ENCODE peak calls at places on chromosomes 12 and 14, in six cellular contexts. L, R, X, V, Q and U are unnamed samples.

GRCh38 chr12:1915082-1915968 is 3.1 kb downstream of the CACNA2D4 start:
- DNase-seq in L (peak; percentile 19), R (peak; percentile 61), X (no peak), V (no peak), Q (no peak), U (peak; percentile 33)

GRCh38 chr12:7068240-7068993 is 7.9 kb downstream of the C1S start:
- DNase-seq in L (no peak), R (no peak), X (no peak), V (no peak), Q (no peak), U (no peak)

GRCh38 chr12:49946086-49946485 is 4.5 kb upstream of the AQP2 start:
- DNase-seq in L (no peak), R (no peak), X (no peak), V (no peak), Q (no peak), U (no peak)

GRCh38 chr14:53599221-53599945 is 357.2 kb downstream of the BMP4 start:
- DNase-seq in L (no peak), R (no peak), X (no peak), V (no peak), Q (no peak), U (no peak)

GRCh38 chr14:50417853-50418252 is 21.2 kb upstream of the CDKL1 start:
- DNase-seq in L (no peak), R (no peak), X (no peak), V (no peak), Q (no peak), U (no peak)

GRCh38 chr14:68015356-68016242 is 196.0 kb downstream of the RAD51B start:
- DNase-seq in L (no peak), R (no peak), X (peak; percentile 36), V (no peak), Q (no peak), U (no peak)

GRCh38 chr12:11693068-11693467 is 43.6 kb downstream of the ETV6 start:
- DNase-seq in L (no peak), R (no peak), X (no peak), V (no peak), Q (peak; percentile 12), U (no peak)

GRCh38 chr12:100201604-100202423 is 1.2 kb downstream of the ACTR6 start:
- DNase-seq in L (no peak), R (no peak), X (no peak), V (no peak), Q (no peak), U (no peak)

GRCh38 chr12:85273411-85274075 is 6.5 kb upstream of the ALX1 start:
- DNase-seq in L (no peak), R (no peak), X (no peak), V (no peak), Q (no peak), U (no peak)

GRCh38 chr14:91365552-91365951 is 52.1 kb downstream of the CCDC88C start:
- DNase-seq in L (no peak), R (no peak), X (no peak), V (no peak), Q (no peak), U (no peak)